ENCODE peak calls at places on chromosomes 5 and 9, in nine cellular contexts. V is HS-5, I is DMS53, Q is Peyer's patch, X is psoas muscle, E is NCI-H774, Z is neural crest cell, P is Right ventricle myocardium superior, Y is RPMI7951. C is an unnamed sample.

GRCh38 chr5:163696270-163696887 is 191.0 kb downstream of the MAT2B start:
- DNase-seq in I (peak), V (peak), E (peak), X (no peak), P (peak), Q (no peak), Y (peak), Z (peak), C (no peak)

GRCh38 chr5:42494414-42494813 is 71.2 kb downstream of the GHR start:
- DNase-seq in Q (no peak), Y (no peak), V (no peak), E (no peak), X (no peak), P (no peak), Z (no peak), I (no peak), C (no peak)

GRCh38 chr5:1034986-1035385 is 26.4 kb downstream of the NKD2 start:
- DNase-seq in Q (no peak), V (no peak), I (no peak), Y (no peak), X (no peak), Z (no peak), P (no peak), E (no peak), C (no peak)

GRCh38 chr5:84213861-84214260 is 170.8 kb downstream of the EDIL3 start:
- DNase-seq in Y (no peak), V (no peak), Q (no peak), P (no peak), E (no peak), I (no peak), Z (no peak), X (no peak), C (no peak)

GRCh38 chr5:95644351-95645042 is 2.1 kb upstream of the RFESD start:
- DNase-seq in X (no peak), P (no peak), V (no peak), E (peak), Y (peak), I (peak), Q (no peak), Z (peak), C (peak)

GRCh38 chr9:130243015-130243881 is 22.3 kb upstream of the HMCN2 start:
- DNase-seq in Y (peak), E (peak), P (peak), X (peak), V (no peak), Z (peak), Q (peak), I (peak), C (peak)

GRCh38 chr5:141870226-141870625 is 8.0 kb downstream of the PCDH1 start:
- DNase-seq in E (no peak), P (no peak), Z (no peak), X (no peak), V (no peak), Q (peak), I (no peak), Y (no peak), C (no peak)

GRCh38 chr5:172881691-172882370 is 47.8 kb downstream of the ERGIC1 start:
- DNase-seq in Y (peak), P (peak), Z (no peak), E (no peak), Q (no peak), X (no peak), I (no peak), V (no peak), C (no peak)

GRCh38 chr5:53590759-53591158 is 30.3 kb downstream of the NDUFS4 start:
- DNase-seq in Y (no peak), Q (no peak), P (no peak), I (no peak), E (no peak), Z (no peak), V (no peak), X (no peak), C (no peak)

GRCh38 chr5:155870636-155871035 is 456.3 kb upstream of the SGCD start:
- DNase-seq in I (no peak), Z (no peak), V (no peak), P (no peak), Q (no peak), E (no peak), X (no peak), Y (no peak), C (no peak)

GRCh38 chr5:159442210-159442850 is 112.0 kb upstream of the IL12B start:
- DNase-seq in X (no peak), I (no peak), Q (no peak), Y (peak), P (peak), E (no peak), Z (no peak), V (no peak), C (no peak)

GRCh38 chr5:1242733-1243486 is 17.7 kb downstream of the SLC6A18 start:
- DNase-seq in Q (no peak), E (no peak), I (peak), X (no peak), V (no peak), Z (no peak), P (no peak), Y (no peak), C (no peak)

GRCh38 chr5:123610665-123611406 is 98.9 kb downstream of the CSNK1G3 start:
- DNase-seq in Z (peak), E (peak), Q (no peak), Y (peak), I (peak), P (no peak), V (peak), X (no peak), C (no peak)

GRCh38 chr9:4077499-4078102 is 222.3 kb downstream of the GLIS3 start:
- DNase-seq in I (peak), Y (peak), Z (peak), P (peak), X (peak), V (peak), E (no peak), Q (peak), C (peak)

GRCh38 chr5:143648696-143649095 is 163.3 kb upstream of the HMHB1 start:
- DNase-seq in Y (no peak), I (peak), X (no peak), V (no peak), P (no peak), E (no peak), Z (no peak), Q (no peak), C (no peak)

GRCh38 chr9:91949946-91950664 is at the start of gene ROR2:
- DNase-seq in Q (peak), P (peak), I (peak), Z (peak), E (peak), Y (no peak), X (peak), V (no peak), C (no peak)

GRCh38 chr9:134987906-134988700 is 70.4 kb upstream of the FCN1 start:
- DNase-seq in V (no peak), X (no peak), I (no peak), Z (no peak), Y (no peak), P (no peak), Q (peak), E (no peak), C (no peak)

GRCh38 chr9:129888085-129888808 is 53.0 kb downstream of the USP20 start:
- DNase-seq in I (peak), E (no peak), V (no peak), Q (peak), Z (no peak), P (peak), X (no peak), Y (peak), C (no peak)

GRCh38 chr9:86783884-86784283 is 163.4 kb downstream of the GAS1 start:
- DNase-seq in P (no peak), X (no peak), Y (no peak), Q (no peak), Z (no peak), E (no peak), V (no peak), I (no peak), C (no peak)

GRCh38 chr5:6743161-6743560 is 29.9 kb downstream of the TENT4A start:
- DNase-seq in Q (peak), Z (no peak), V (no peak), E (no peak), I (no peak), X (no peak), Y (no peak), P (no peak), C (peak)

GRCh38 chr5:180522350-180522749 is 28.2 kb downstream of the CNOT6 start:
- DNase-seq in Y (no peak), Z (no peak), E (no peak), P (no peak), I (no peak), X (no peak), V (no peak), Q (no peak), C (no peak)

GRCh38 chr5:137370511-137371071 is 128.5 kb downstream of the SPOCK1 start:
- DNase-seq in I (no peak), Y (peak), X (no peak), Z (no peak), P (no peak), Q (no peak), E (no peak), V (no peak), C (no peak)

GRCh38 chr5:136020383-136021015 is 8.3 kb upstream of the TGFBI start:
- DNase-seq in V (peak), Z (no peak), X (no peak), P (no peak), Q (no peak), Y (peak), I (peak), E (no peak), C (no peak)

GRCh38 chr9:117746263-117746662 is 42.1 kb downstream of the TLR4 start:
- DNase-seq in X (no peak), E (no peak), P (no peak), V (no peak), Z (no peak), Q (no peak), I (peak), Y (no peak), C (no peak)

GRCh38 chr9:18689166-18689565 is 215.2 kb downstream of the ADAMTSL1 start:
- DNase-seq in P (no peak), Q (no peak), Z (no peak), Y (no peak), I (no peak), V (no peak), E (no peak), X (no peak), C (no peak)

GRCh38 chr9:118318770-118319443 is 614.7 kb downstream of the TLR4 start:
- DNase-seq in Z (no peak), X (peak), P (no peak), Q (no peak), E (no peak), Y (peak), V (no peak), I (no peak), C (peak)

GRCh38 chr5:102955463-102955862 is 164.5 kb downstream of the GIN1 start:
- DNase-seq in X (no peak), Z (no peak), I (no peak), E (no peak), Q (no peak), Y (peak), V (no peak), P (no peak), C (no peak)

GRCh38 chr5:148311516-148311915 is 707 bp upstream of the SPINK7 start:
- DNase-seq in I (no peak), E (no peak), X (no peak), Z (no peak), P (no peak), Q (no peak), Y (no peak), V (no peak), C (no peak)

GRCh38 chr9:6567140-6567591 is 78.4 kb downstream of the GLDC start:
- DNase-seq in Y (peak), Q (no peak), Z (no peak), E (no peak), P (no peak), I (no peak), X (no peak), V (peak), C (no peak)

GRCh38 chr9:75814667-75815066 is 75.8 kb upstream of the PCSK5 start:
- DNase-seq in X (no peak), P (no peak), Z (no peak), V (peak), Y (no peak), Q (no peak), E (no peak), I (peak), C (no peak)

GRCh38 chr9:136531904-136532798 is 13.7 kb downstream of the NOTCH1 start:
- DNase-seq in E (no peak), Y (no peak), X (no peak), Z (no peak), P (no peak), I (no peak), Q (no peak), V (no peak), C (no peak)

GRCh38 chr9:77897292-77897691 is 134.3 kb downstream of the GNAQ start:
- DNase-seq in P (no peak), V (no peak), Z (no peak), I (peak), X (no peak), Q (no peak), Y (no peak), E (no peak), C (no peak)

GRCh38 chr9:87498816-87499454 is 1.3 kb downstream of the DAPK1 start:
- DNase-seq in E (no peak), P (no peak), X (no peak), Z (peak), Y (no peak), I (peak), V (no peak), Q (no peak), C (no peak)

GRCh38 chr5:135457424-135458071 is 5.4 kb upstream of the TIFAB start:
- DNase-seq in I (peak), Z (peak), P (peak), Q (peak), V (no peak), X (peak), E (peak), Y (peak), C (no peak)

GRCh38 chr9:108416321-108416720 is 439.5 kb downstream of the ACTL7B start:
- DNase-seq in Y (peak), P (no peak), Q (no peak), Z (no peak), V (no peak), I (peak), X (no peak), E (no peak), C (no peak)